ENCODE peak calls at places on chromosomes 6 and 20, in eight cellular contexts. E, C, A, H, J, O, G and Q are unnamed samples.

GRCh38 chr6:170176621-170177382 is 114.1 kb downstream of the DLL1 start:
- DNase-seq in H (no peak), G (peak), E (no peak), C (no peak), J (no peak), A (no peak), O (no peak), Q (no peak)

GRCh38 chr6:46263709-46264091 is 92.9 kb upstream of the ENPP5 start:
- DNase-seq in E (peak), C (no peak), H (peak), O (no peak), A (no peak), G (no peak), J (no peak), Q (no peak)

GRCh38 chr6:659179-659578 is 2.3 kb upstream of the HUS1B start:
- DNase-seq in J (no peak), O (no peak), G (no peak), H (no peak), C (no peak), E (no peak), A (no peak), Q (no peak)

GRCh38 chr20:21099653-21100589 is 6.2 kb downstream of the LINC00237 start:
- DNase-seq in H (no peak), A (peak), E (no peak), G (no peak), C (peak), O (peak), J (no peak), Q (no peak)

GRCh38 chr20:48236001-48236400 is 450.7 kb upstream of the SULF2 start:
- DNase-seq in A (no peak), E (no peak), H (no peak), G (no peak), C (no peak), J (no peak), O (no peak), Q (no peak)

GRCh38 chr6:96014846-96015245 is 928 bp upstream of the FUT9 start:
- DNase-seq in J (no peak), A (no peak), O (no peak), G (no peak), C (no peak), E (no peak), H (no peak), Q (no peak)

GRCh38 chr6:134464690-134465411 is 146.9 kb upstream of the SGK1 start:
- DNase-seq in J (peak), G (no peak), O (no peak), E (peak), C (no peak), A (no peak), H (no peak), Q (peak)

GRCh38 chr6:111030008-111031006 is 48.5 kb downstream of the RPF2 start:
- DNase-seq in G (no peak), C (peak), H (no peak), O (peak), J (no peak), A (peak), E (peak), Q (no peak)

GRCh38 chr20:62405108-62405980 is 1.7 kb downstream of the CABLES2 start:
- DNase-seq in A (no peak), O (peak), G (peak), C (peak), J (no peak), E (peak), H (no peak), Q (no peak)

GRCh38 chr20:4555188-4555893 is 166.4 kb upstream of the PRND start:
- DNase-seq in G (no peak), E (peak), J (peak), A (no peak), C (no peak), H (no peak), O (no peak), Q (peak)

GRCh38 chr6:145148392-145149175 is 586.7 kb downstream of the EPM2A start:
- DNase-seq in E (peak), J (peak), O (peak), H (peak), A (no peak), C (no peak), G (no peak), Q (peak)

GRCh38 chr6:35491558-35492541 is 5.0 kb downstream of the TEAD3 start:
- DNase-seq in H (no peak), A (no peak), J (no peak), C (peak), G (no peak), E (peak), O (no peak), Q (no peak)

GRCh38 chr6:14117158-14118090 is at the start of gene CD83:
- DNase-seq in J (no peak), A (no peak), C (peak), G (peak), O (peak), H (no peak), E (peak), Q (no peak)

GRCh38 chr6:75745404-75745803 is 3.6 kb upstream of the MYO6 start:
- DNase-seq in A (no peak), E (no peak), O (no peak), C (no peak), G (no peak), H (no peak), J (no peak), Q (no peak)

GRCh38 chr6:3247255-3248146 is 11.2 kb upstream of the PSMG4 start:
- DNase-seq in E (peak), G (peak), O (no peak), H (peak), J (peak), A (no peak), C (no peak), Q (no peak)

GRCh38 chr6:125793280-125793679 is 2.5 kb downstream of the NCOA7 start:
- DNase-seq in C (no peak), A (no peak), O (no peak), H (no peak), E (no peak), G (no peak), J (no peak), Q (no peak)

GRCh38 chr20:33602826-33603590 is 59.1 kb upstream of the C20orf144 start:
- DNase-seq in C (no peak), J (peak), E (no peak), A (no peak), O (no peak), H (no peak), G (no peak), Q (no peak)

GRCh38 chr20:45016089-45016641 is 49.9 kb downstream of the STK4 start:
- DNase-seq in J (no peak), G (no peak), A (no peak), O (no peak), C (peak), E (no peak), H (peak), Q (no peak)

GRCh38 chr6:3713266-3713665 is 38.2 kb downstream of the PXDC1 start:
- DNase-seq in A (no peak), J (no peak), E (no peak), C (no peak), O (no peak), G (no peak), H (no peak), Q (no peak)

GRCh38 chr6:24537082-24537699 is 42.4 kb downstream of the ALDH5A1 start:
- DNase-seq in H (no peak), C (no peak), E (no peak), O (no peak), A (no peak), G (no peak), J (no peak), Q (no peak)

GRCh38 chr6:166580076-166581050 is 6.1 kb downstream of the RAMACL start:
- DNase-seq in H (no peak), J (no peak), E (no peak), A (no peak), C (no peak), O (no peak), G (no peak), Q (no peak)

GRCh38 chr6:125577263-125577662 is 172.2 kb upstream of the HEY2 start:
- DNase-seq in A (no peak), C (no peak), E (no peak), J (no peak), O (no peak), H (no peak), G (no peak), Q (no peak)

GRCh38 chr6:15498640-15499039 is 164.2 kb downstream of the DTNBP1 start:
- DNase-seq in C (no peak), H (no peak), J (no peak), O (no peak), E (no peak), A (no peak), G (no peak), Q (no peak)

GRCh38 chr20:21820688-21821087 is 115.2 kb downstream of the PAX1 start:
- DNase-seq in E (no peak), C (no peak), O (no peak), J (no peak), A (no peak), H (no peak), G (no peak), Q (no peak)

GRCh38 chr6:29216528-29216927 is 45.8 kb downstream of the OR2J2 start:
- DNase-seq in G (no peak), J (no peak), A (no peak), H (no peak), E (no peak), O (no peak), C (no peak), Q (no peak)

GRCh38 chr6:72218125-72218524 is 331.8 kb downstream of the RIMS1 start:
- DNase-seq in J (peak), C (peak), H (peak), O (no peak), E (peak), G (no peak), A (no peak), Q (peak)

GRCh38 chr20:42370086-42370485 is 751.9 kb upstream of the CHD6 start:
- DNase-seq in G (no peak), J (no peak), E (no peak), H (no peak), O (no peak), A (no peak), C (no peak), Q (no peak)

GRCh38 chr6:111692327-111693164 is 86.9 kb upstream of the TRAF3IP2 start:
- DNase-seq in C (no peak), J (no peak), O (no peak), H (no peak), A (no peak), E (no peak), G (no peak), Q (peak)

GRCh38 chr6:89591745-89592144 is 46.8 kb downstream of the LYRM2 start:
- DNase-seq in J (no peak), H (no peak), C (peak), O (no peak), A (no peak), E (no peak), G (no peak), Q (no peak)

GRCh38 chr6:42381850-42382249 is 69.9 kb downstream of the TRERF1 start:
- DNase-seq in E (no peak), A (no peak), J (no peak), C (no peak), H (no peak), O (no peak), G (no peak), Q (no peak)

GRCh38 chr6:42313038-42313437 is 95.4 kb upstream of the MRPS10 start:
- DNase-seq in H (no peak), A (no peak), E (peak), C (no peak), O (no peak), G (no peak), J (no peak), Q (no peak)

GRCh38 chr20:49999329-49999728 is 16.5 kb downstream of the SNAI1 start:
- DNase-seq in E (no peak), A (no peak), C (no peak), G (no peak), O (no peak), J (no peak), H (no peak), Q (no peak)

GRCh38 chr20:24546232-24546892 is 76.9 kb downstream of the SYNDIG1 start:
- DNase-seq in C (no peak), A (no peak), G (no peak), E (no peak), O (no peak), J (no peak), H (no peak), Q (no peak)

GRCh38 chr6:119620846-119621570 is 271.4 kb upstream of the MAN1A1 start:
- DNase-seq in C (no peak), E (peak), A (no peak), H (peak), J (peak), O (no peak), G (no peak), Q (peak)
- H3K4me3 ChIP-seq in C (no peak), E (no peak), A (no peak), H (no peak), J (no peak), O (no peak), G (no peak), Q (no peak)

GRCh38 chr20:58652606-58653303 is 1.7 kb downstream of the STX16 start:
- DNase-seq in A (peak), G (no peak), H (no peak), E (no peak), O (no peak), J (no peak), C (no peak), Q (no peak)
- TF ChIP-seq CTCF in A (no peak), G (no peak), H (no peak), E (no peak), O (no peak), J (no peak), C (no peak), Q (no peak)

DNA sequence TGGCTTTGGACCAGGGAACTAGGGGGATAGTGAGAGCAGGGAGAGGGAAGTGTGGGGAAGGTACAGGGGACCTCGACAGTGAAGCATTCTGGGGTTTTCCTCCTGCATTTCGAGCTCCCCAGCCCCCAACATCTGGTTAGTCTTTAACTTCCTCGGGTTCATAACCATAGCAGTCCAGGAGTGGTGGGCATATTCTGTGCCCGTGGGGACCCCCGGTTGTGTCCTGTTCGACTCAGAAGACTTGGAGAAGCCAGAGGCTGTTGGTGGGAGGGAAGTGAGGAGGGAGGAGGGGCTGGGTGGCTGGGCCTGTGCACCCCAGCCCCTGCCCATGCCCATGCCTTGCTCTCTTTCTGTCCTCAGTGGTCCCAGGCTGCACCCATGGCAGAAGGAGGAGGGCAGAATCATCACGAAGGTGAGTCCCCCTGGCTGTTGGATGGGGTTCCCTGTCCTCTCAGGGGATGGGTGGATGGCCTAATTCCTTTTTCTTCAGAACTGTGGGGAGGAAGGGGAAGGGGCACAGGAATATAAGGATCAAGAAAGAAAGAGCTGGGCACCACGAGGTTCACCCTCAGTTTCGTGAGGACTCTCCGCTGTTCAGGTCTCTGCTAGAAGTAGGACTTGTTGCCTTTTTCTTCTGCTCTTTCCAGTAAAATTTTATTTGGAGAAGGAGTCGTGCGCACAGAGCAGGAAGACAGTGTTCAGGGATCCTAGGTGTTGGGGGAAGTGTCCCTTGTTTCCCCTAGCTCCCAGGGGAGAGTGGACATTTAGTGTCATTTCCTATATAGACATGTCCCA is 4.2 kb downstream of the VEGFA start:
- DNase-seq in O (no peak), G (no peak), E (no peak), A (no peak), C (no peak), J (no peak), H (no peak), Q (no peak)
- H3K4me3 ChIP-seq in O (peak), G (peak), E (peak), A (peak), C (peak), J (peak), H (peak), Q (peak)

DNA sequence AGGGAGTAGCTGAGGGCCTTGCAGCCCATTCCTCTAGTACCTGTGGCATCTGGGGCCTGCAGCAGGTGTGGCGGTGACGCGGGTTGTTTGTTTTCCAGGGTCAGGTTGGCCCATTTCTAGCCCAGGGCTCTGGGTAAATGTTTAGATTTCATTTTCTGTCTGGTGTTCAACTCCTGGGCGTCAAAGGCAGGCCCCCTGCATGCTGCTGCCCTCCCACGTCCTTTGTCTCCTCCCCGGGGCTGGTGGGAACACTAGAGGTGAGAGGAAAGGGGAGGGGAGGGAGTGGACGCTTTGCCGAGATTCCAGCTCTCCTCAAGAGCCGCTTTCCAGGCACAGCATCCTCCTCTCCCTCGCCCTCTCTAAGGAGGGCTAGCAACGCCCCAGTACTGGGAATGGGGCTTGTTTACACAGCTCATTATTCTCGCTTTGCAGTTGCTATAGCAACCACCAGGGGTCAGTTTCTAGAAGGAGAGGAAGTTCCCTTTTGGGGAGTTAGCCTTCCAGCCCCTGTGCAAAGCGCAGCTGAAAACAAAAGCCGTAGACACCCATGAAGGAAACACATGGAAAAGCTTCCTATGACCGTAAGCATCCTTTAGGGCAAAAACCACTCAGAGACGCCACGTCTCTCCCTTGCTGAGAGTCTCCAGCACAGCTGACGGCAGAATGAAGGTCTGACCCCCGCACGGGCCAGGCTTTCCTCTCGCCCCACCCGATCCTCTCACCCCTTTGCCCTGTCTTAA is 170.6 kb downstream of the LY86 start:
- DNase-seq in H (no peak), A (no peak), J (peak), E (peak), G (peak), C (peak), O (peak), Q (no peak)
- TF ChIP-seq CTCF in H (peak), A (peak), J (peak), E (peak), G (peak), C (peak), O (peak), Q (peak)

DNA sequence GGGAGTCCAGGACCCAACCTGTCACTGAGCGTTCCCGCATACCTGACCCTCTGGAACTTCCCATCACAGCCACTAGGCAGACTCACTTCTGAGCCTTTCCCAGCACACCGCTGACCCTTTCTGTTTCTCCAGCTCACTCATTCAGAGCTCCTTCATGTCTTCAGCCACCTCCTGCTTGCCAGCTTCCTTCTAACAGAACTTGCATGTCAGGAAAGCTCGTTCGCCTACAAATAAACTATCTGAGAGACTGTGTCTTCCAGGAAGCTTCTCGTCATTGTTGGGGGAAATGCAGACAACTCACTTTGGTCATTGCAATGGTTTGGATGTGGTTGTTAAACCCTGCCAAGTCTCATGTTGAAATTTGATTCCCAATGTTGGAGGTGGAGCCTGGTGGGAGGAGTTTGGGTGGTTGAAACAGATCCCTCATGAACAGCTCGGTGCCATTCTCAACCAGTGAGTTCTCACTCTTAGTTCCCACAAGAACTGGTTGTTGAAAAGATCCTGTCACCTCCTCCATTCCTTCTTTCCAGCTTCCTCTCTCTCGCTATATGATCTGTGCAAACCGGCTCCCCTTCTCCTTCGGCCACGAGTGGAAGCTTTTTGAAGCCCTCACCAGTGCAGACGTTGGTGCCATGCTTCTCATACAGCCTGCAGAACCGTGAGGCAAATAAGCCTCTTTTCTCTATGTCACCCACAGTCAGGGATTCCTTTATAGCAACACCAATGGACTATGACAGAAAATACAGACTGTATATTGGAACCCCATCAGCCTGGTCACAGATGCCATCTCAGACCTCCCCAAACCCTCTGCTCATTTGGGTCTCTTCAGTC is 1.4 kb upstream of the MUC21 start:
- DNase-seq in C (peak), H (peak), O (no peak), G (peak), E (peak), J (peak), A (no peak), Q (no peak)
- H3K4me3 ChIP-seq in C (no peak), H (peak), O (no peak), G (no peak), E (peak), J (peak), A (no peak), Q (peak)

GRCh38 chr6:28117386-28118050 is 6.9 kb upstream of the ZSCAN16 start:
- DNase-seq in H (no peak), J (no peak), E (no peak), G (no peak), C (no peak), O (no peak), A (no peak), Q (no peak)
- TF ChIP-seq CTCF in H (no peak), J (no peak), E (no peak), G (no peak), C (no peak), O (no peak), A (no peak), Q (peak)

GRCh38 chr6:7696061-7696460 is 29.8 kb upstream of the BMP6 start:
- DNase-seq in A (no peak), O (no peak), G (no peak), C (no peak), E (no peak), H (no peak), J (no peak), Q (no peak)

GRCh38 chr6:7697432-7697819 is 28.5 kb upstream of the BMP6 start:
- DNase-seq in E (no peak), A (no peak), O (no peak), C (no peak), J (no peak), G (no peak), H (no peak), Q (no peak)

GRCh38 chr6:7701212-7701834 is 24.6 kb upstream of the BMP6 start:
- DNase-seq in G (no peak), H (no peak), E (no peak), C (no peak), A (no peak), J (no peak), O (peak), Q (no peak)

GRCh38 chr6:7693827-7694226 is 32.1 kb upstream of the BMP6 start:
- DNase-seq in A (no peak), H (no peak), J (no peak), G (no peak), E (no peak), C (no peak), O (no peak), Q (no peak)

GRCh38 chr6:7697820-7698623 is 27.9 kb upstream of the BMP6 start:
- DNase-seq in H (peak), G (no peak), O (peak), J (peak), A (peak), E (peak), C (no peak), Q (peak)
- H3K4me3 ChIP-seq in H (no peak), G (no peak), O (no peak), J (no peak), A (no peak), E (peak), C (no peak), Q (no peak)

DNA sequence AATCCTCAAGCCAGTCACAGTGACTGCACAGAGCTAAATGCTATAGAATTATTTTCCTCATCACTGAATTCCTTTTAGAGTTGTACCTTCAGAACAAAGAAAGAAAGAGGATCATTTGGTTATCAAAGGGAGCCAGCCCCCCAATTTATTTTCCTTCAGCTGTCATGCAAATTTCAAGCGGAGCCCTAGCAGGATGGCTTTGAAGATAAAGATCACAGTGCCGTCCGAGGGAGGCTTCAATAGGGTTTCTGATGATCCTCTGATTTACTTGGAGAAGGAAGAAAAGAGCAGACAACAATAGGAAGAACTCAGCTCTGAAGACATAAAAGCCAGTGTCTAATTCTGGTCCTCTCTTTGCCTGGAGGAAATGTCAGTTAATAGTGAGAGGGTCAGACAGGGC is 186.7 kb downstream of the DOK5 start:
- DNase-seq in O (no peak), J (no peak), H (no peak), G (no peak), E (no peak), C (no peak), A (no peak), Q (no peak)
- TF ChIP-seq CTCF in O (no peak), J (no peak), H (no peak), G (no peak), E (no peak), C (no peak), A (no peak), Q (no peak)